ENCODE peak calls at places on chromosome 1, in six cellular contexts. R is activated gamma-delta T cell treated with Interleukin-2 at 50 U/mL for 16 hours; D is fibroblast of mammary gland; P is heart right ventricle; H is activated T-helper 9 cell treated with anti-CD3 and anti-CD28 coated beads, Interleukin-2, amount 50 U/mL, for 16 hours; M is choroid plexus epithelial cell. B is an unnamed sample.

GRCh38 chr1:26405281-26405915 is 5.2 kb upstream of the LIN28A start:
- DNase-seq in D (no peak), H (no peak), M (peak), R (no peak), P (no peak), B (no peak)

GRCh38 chr1:15616704-15617172 is 520 bp upstream of the DDI2 start:
- DNase-seq in M (peak), P (no peak), R (no peak), D (peak), H (no peak), B (no peak)

GRCh38 chr1:201385299-201385891 is 7.9 kb upstream of the TNNT2 start:
- DNase-seq in R (peak), P (no peak), M (peak), H (no peak), D (peak), B (no peak)

GRCh38 chr1:234065794-234066447 is 161.4 kb downstream of the SLC35F3 start:
- DNase-seq in R (peak), H (peak), D (peak), M (peak), P (peak), B (peak)

GRCh38 chr1:61081135-61081636 is 1.2 kb upstream of the NFIA start:
- DNase-seq in M (no peak), P (no peak), R (no peak), D (no peak), H (no peak), B (no peak)

GRCh38 chr1:88014126-88014525 is 669.9 kb upstream of the PKN2 start:
- DNase-seq in M (no peak), D (no peak), R (no peak), H (no peak), P (no peak), B (no peak)

GRCh38 chr1:2411801-2412394 is 466 bp downstream of the PEX10 start:
- DNase-seq in H (no peak), M (no peak), R (no peak), P (peak), D (no peak), B (no peak)

GRCh38 chr1:211036701-211037494 is 97.0 kb downstream of the KCNH1 start:
- DNase-seq in M (peak), R (no peak), D (peak), H (no peak), P (no peak), B (no peak)

GRCh38 chr1:203048555-203049051 is 22.3 kb downstream of the PPFIA4 start:
- DNase-seq in R (no peak), P (no peak), H (no peak), M (no peak), D (no peak), B (no peak)

GRCh38 chr1:85284202-85284601 is 7.8 kb upstream of the BCL10 start:
- DNase-seq in R (no peak), M (no peak), D (no peak), H (no peak), P (no peak), B (no peak)

GRCh38 chr1:22753396-22754083 is 42.9 kb downstream of the EPHB2 start:
- DNase-seq in D (peak), P (no peak), M (peak), R (no peak), H (no peak), B (peak)

B was measured in right atrium auricular region.